ENCODE peak calls at places on chromosomes 13 and 19, in eight cellular contexts. B is PC-3, L is mammary epithelial cell, O is GM23338, Z is keratinocyte, X is neural progenitor cell, Y is GM23248, D is endothelial cell of umbilical vein. G is an unnamed sample.

GRCh38 chr19:47284324-47284899 is 9.7 kb downstream of the INAFM1 start:
- DNase-seq in B (peak), L (peak), O (peak), Z (no peak), X (peak), Y (peak), D (peak), G (peak)

GRCh38 chr13:50611117-50611781 is 232.2 kb downstream of the DLEU7 start:
- DNase-seq in B (no peak), L (no peak), O (no peak), Z (no peak), X (no peak), Y (no peak), D (no peak), G (no peak)

GRCh38 chr19:45468159-45468651 is 409 bp downstream of the FOSB start:
- DNase-seq in B (no peak), L (no peak), O (no peak), Z (no peak), X (peak), Y (peak), D (no peak), G (no peak)

GRCh38 chr13:90055121-90055520 is 1292.4 kb upstream of the MIR17HG start:
- DNase-seq in B (peak), L (peak), O (no peak), Z (no peak), X (no peak), Y (peak), D (no peak), G (peak)

GRCh38 chr13:40161931-40162330 is 504.5 kb downstream of the FOXO1 start:
- DNase-seq in B (no peak), L (no peak), O (no peak), Z (no peak), X (no peak), Y (no peak), D (no peak), G (no peak)

GRCh38 chr13:48234652-48235099 is 1.7 kb downstream of the ITM2B start:
- DNase-seq in B (peak), L (no peak), O (no peak), Z (no peak), X (no peak), Y (peak), D (peak), G (no peak)

GRCh38 chr13:113491418-113491883 is 940 bp upstream of the DCUN1D2 start:
- DNase-seq in B (peak), L (peak), O (peak), Z (no peak), X (peak), Y (peak), D (peak), G (peak)

GRCh38 chr19:55304279-55304978 is 20.6 kb downstream of the BRSK1 start:
- DNase-seq in B (peak), L (peak), O (peak), Z (no peak), X (peak), Y (peak), D (no peak), G (peak)

GRCh38 chr13:67096418-67096817 is 133.7 kb downstream of the PCDH9 start:
- DNase-seq in B (no peak), L (no peak), O (no peak), Z (no peak), X (no peak), Y (no peak), D (no peak), G (no peak)

GRCh38 chr19:35644206-35644986 is 2.9 kb downstream of the ETV2 start:
- DNase-seq in B (peak), L (peak), O (peak), Z (no peak), X (peak), Y (peak), D (peak), G (peak)

GRCh38 chr19:48135411-48135810 is 24.8 kb upstream of the PLA2G4C start:
- DNase-seq in B (no peak), L (no peak), O (peak), Z (no peak), X (no peak), Y (peak), D (peak), G (no peak)

GRCh38 chr13:30422056-30422914 is at the start of gene UBE2L5:
- DNase-seq in B (peak), L (peak), O (peak), Z (no peak), X (peak), Y (peak), D (peak), G (peak)

GRCh38 chr13:41268764-41269163 is 5.4 kb upstream of the MTRF1 start:
- DNase-seq in B (peak), L (peak), O (peak), Z (no peak), X (peak), Y (peak), D (peak), G (peak)

GRCh38 chr13:40496035-40496810 is 170.2 kb downstream of the FOXO1 start:
- DNase-seq in B (no peak), L (no peak), O (no peak), Z (no peak), X (no peak), Y (no peak), D (no peak), G (no peak)

GRCh38 chr13:102951808-102952207 is 106.0 kb downstream of the ERCC5 start:
- DNase-seq in B (no peak), L (no peak), O (no peak), Z (no peak), X (no peak), Y (no peak), D (no peak), G (no peak)

GRCh38 chr19:33385956-33386355 is 12.4 kb downstream of the CEBPG start:
- DNase-seq in B (no peak), L (no peak), O (no peak), Z (no peak), X (no peak), Y (no peak), D (no peak), G (no peak)

GRCh38 chr19:4297901-4298771 is 4.1 kb downstream of the TMIGD2 start:
- DNase-seq in B (no peak), L (no peak), O (peak), Z (no peak), X (peak), Y (no peak), D (no peak), G (no peak)

GRCh38 chr13:50189450-50189849 is 174.2 kb downstream of the KCNRG start:
- DNase-seq in B (no peak), L (no peak), O (peak), Z (no peak), X (no peak), Y (no peak), D (no peak), G (no peak)

GRCh38 chr19:29683009-29683408 is 17.7 kb downstream of the PLEKHF1 start:
- DNase-seq in B (no peak), L (peak), O (no peak), Z (no peak), X (peak), Y (peak), D (no peak), G (peak)

GRCh38 chr19:7904074-7905020 is 670 bp downstream of the MAP2K7 start:
- DNase-seq in B (no peak), L (no peak), O (peak), Z (no peak), X (peak), Y (no peak), D (peak), G (no peak)

GRCh38 chr13:113918580-113918979 is 54.7 kb upstream of the GAS6 start:
- DNase-seq in B (no peak), L (no peak), O (no peak), Z (no peak), X (no peak), Y (no peak), D (no peak), G (no peak)

GRCh38 chr13:22080832-22081231 is 410.0 kb downstream of the FGF9 start:
- DNase-seq in B (no peak), L (no peak), O (peak), Z (no peak), X (no peak), Y (no peak), D (no peak), G (no peak)

GRCh38 chr13:102903659-102904407 is 58.0 kb downstream of the ERCC5 start:
- DNase-seq in B (peak), L (peak), O (peak), Z (no peak), X (peak), Y (peak), D (peak), G (no peak)

GRCh38 chr13:40236566-40237168 is 429.8 kb downstream of the FOXO1 start:
- DNase-seq in B (no peak), L (no peak), O (no peak), Z (no peak), X (no peak), Y (peak), D (no peak), G (no peak)

GRCh38 chr13:110376120-110376519 is 69.0 kb downstream of the COL4A2 start:
- DNase-seq in B (no peak), L (no peak), O (no peak), Z (no peak), X (no peak), Y (no peak), D (peak), G (peak)

GRCh38 chr13:73171926-73172325 is 113.1 kb downstream of the KLF5 start:
- DNase-seq in B (peak), L (peak), O (peak), Z (no peak), X (no peak), Y (peak), D (no peak), G (peak)

GRCh38 chr19:36041831-36042230 is 9.2 kb upstream of the CLIP3 start:
- DNase-seq in B (peak), L (peak), O (peak), Z (no peak), X (peak), Y (peak), D (peak), G (peak)

DNA sequence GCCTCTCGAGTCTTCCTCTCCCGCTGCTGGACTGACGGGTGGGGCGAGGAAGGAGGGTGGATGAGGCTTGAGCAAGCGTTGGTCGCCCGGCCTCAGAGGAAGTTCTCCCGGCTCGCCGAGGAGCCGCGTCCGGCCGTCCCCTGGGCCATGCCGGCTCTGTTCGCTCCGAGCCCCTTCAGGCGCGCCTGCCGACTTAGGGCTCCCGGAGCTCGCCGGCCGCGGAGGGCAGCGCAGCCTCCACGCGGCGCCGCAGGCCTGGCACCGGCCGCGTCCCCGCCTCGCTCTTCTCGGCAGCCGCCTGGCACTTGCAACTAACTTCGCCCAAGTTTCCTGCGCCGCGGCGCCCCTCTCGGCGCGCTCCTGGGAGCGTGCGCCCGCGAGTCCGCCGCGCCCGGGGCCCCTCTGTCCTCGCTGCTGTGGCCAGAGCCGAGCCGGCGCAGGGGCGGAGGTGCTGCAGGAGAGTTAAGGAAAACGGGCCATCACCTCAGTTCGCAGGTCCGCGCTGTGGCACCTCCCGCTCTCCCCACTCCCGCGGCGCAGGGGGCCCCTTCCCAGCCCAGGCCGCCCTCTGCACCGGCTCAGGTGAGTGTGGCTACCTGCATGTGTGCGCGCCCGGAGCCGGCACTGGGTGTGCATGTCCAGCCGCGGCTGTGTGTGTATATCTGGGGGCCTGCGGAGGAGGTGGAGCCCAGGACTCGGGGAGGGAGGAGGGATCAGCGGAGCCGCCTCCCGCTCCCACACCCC is 639 bp upstream of the SOX21 start:
- DNase-seq in B (peak), L (peak), O (peak), Z (no peak), X (peak), Y (peak), D (peak), G (peak)
- TF ChIP-seq EZH2 in B (no peak), L (no peak), O (peak), Z (no peak), X (no peak), Y (no peak), D (no peak), G (no peak)

GRCh38 chr13:75410207-75410606 is 71.8 kb downstream of the TBC1D4 start:
- DNase-seq in B (no peak), L (no peak), O (no peak), Z (no peak), X (no peak), Y (no peak), D (no peak), G (no peak)
- H3K4me2 ChIP-seq in B (no peak), L (no peak), O (no peak), Z (no peak), X (no peak), Y (no peak), D (no peak), G (no peak)

DNA sequence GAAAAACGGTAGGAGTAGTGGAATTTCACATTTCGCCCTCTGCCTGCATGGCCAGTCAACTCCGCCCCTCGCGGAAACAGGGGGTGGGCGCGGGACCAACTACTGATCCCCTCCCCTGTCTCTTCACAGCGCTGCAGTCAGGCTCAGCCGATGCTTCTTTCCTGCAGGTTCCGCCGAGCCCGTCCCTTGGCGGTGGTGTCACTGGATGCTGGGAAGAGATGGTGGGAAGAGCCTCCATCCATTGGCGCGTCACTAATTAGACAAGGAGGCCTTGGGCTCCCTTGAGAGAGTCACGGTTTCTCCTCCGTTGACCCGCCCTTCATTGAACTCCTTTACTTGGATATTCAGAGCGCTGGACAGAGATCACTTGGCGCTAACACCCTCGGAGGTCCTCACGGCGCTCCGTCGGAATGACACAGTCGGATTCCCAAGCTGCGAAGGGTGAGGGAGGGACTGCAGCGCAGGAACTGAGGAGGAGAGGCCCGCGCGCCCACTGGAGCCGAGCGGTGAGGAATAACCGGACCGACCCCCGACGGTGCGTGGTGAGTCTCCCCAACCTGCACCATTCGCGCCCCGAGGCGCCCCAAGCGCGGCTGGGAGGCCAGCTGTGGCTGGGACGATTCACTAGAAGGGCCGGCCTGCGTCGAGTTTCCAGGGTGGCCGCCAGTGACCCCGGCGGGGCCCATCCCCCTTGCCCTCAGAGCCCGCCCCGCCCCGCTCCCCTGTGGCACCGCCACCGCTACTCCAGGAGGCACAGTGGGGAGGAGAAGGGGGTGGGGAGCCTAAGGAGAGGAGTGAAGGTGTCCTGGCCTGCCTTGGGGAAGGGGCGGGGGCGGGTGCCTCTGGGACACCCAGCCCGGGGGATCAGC is 11.2 kb upstream of the CEACAM21 start:
- DNase-seq in B (no peak), L (no peak), O (peak), Z (no peak), X (peak), Y (peak), D (peak), G (no peak)
- TF ChIP-seq EZH2 in B (no peak), L (peak), O (peak), Z (peak), X (no peak), Y (peak), D (peak), G (peak)

DNA sequence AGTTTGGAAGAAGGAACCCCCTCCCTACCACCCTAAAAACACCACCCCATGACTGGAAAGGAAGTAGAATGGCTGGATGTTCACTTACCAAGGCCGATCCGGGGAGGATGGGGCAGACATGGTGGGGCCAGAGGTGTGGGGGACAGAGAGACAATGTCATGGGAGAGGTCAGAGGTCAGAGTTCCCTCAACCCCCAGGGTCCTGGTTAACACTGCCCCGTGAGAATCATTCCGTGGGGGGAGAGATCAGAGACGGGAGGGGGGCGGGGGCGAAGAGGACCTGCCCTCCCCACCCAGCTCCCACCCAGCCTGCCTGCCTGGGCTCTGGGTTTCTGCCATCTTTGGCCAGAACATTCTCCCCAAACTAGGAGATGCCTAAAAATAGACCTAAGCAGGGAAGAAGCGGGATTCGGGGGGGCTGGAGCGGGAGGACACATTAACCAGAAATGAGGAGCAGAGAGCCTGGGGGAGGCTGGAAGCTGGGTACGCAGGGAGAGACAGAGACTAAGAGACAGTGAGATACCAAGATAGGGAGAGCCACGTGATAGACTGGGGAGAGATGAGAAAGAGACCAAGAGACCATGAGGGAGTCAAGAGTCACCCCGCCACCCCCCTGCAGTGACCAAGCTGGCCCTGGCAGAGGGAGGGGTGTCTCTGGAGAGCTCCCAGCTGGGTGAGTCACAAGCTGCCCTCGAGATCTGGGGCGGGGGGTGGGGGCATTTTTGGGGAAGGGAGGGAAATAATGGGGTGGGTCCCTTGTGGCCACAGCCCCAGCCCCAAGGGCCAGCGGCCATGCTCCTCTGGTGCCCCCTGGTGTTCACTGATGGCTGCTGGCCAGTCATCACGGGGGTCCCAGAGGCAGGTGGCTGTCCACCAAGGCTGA is 6.1 kb upstream of the KANK2 start:
- DNase-seq in B (peak), L (peak), O (peak), Z (no peak), X (peak), Y (peak), D (peak), G (peak)
- H3K4me2 ChIP-seq in B (peak), L (no peak), O (no peak), Z (no peak), X (no peak), Y (peak), D (no peak), G (peak)

DNA sequence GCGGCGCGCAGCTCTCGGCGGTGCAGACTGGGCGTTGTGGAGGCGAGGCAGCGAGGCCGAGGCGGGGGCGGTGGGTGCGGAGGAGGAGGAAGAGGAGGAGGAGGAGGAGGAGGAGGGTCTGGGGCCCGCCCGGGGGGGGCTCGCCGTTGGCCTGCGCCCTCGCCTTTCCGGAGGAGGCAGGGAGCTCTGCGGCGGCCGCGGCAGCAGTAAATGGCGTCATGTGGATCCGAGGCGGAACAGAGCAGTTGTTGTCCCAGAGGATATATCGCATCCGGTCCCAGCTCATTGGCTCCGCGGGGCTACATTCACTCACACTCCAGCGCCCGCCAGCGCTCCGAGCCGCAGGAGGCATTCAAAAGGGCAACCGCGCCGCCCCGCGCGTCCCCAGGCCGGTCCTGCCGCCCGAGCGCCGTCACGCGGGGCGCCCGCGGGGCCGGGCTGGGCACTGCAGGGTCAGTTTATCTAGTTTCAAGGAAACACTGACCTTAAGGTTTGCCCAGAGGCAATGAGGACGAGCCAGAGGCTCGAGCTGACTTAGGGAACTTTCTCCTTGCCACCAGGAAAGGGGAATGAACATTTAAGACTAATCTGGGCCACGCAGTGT is at the start of gene SPRY2:
- DNase-seq in B (peak), L (peak), O (peak), Z (no peak), X (peak), Y (peak), D (peak), G (peak)
- TF ChIP-seq EZH2 in B (no peak), L (no peak), O (no peak), Z (no peak), X (no peak), Y (no peak), D (no peak), G (no peak)